ENCODE peak calls at places on chromosome 19, in four cellular contexts. N is T-helper 22 cell, T is H7, W is NCI-H1092. V is an unnamed sample.

GRCh38 chr19:53908933-53909415 is at the start of gene CACNG7:
- DNase-seq in N (no peak), T (peak; percentile 95), W (no peak), V (no peak)

GRCh38 chr19:45863335-45863839 is 440 bp upstream of the SYMPK start:
- DNase-seq in N (no peak), T (no peak), W (no peak), V (no peak)

GRCh38 chr19:45474191-45474940 is 6.6 kb downstream of the FOSB start:
- DNase-seq in N (peak; percentile 36), T (no peak), W (no peak), V (no peak)

GRCh38 chr19:48497728-48498575 is 13.7 kb downstream of the LMTK3 start:
- DNase-seq in N (no peak), T (peak; percentile 48), W (no peak), V (no peak)

GRCh38 chr19:18470153-18470552 is 32.2 kb upstream of the ISYNA1 start:
- DNase-seq in N (no peak), T (peak; percentile 95), W (no peak), V (no peak)

GRCh38 chr19:1646931-1647663 is 5.3 kb downstream of the TCF3 start:
- DNase-seq in N (no peak), T (no peak), W (no peak), V (no peak)

GRCh38 chr19:21321996-21322395 is 7.2 kb downstream of the ZNF708 start:
- DNase-seq in N (no peak), T (no peak), W (no peak), V (no peak)

GRCh38 chr19:28609091-28609755 is 603.7 kb downstream of the UQCRFS1 start:
- DNase-seq in N (no peak), T (no peak), W (no peak), V (no peak)

GRCh38 chr19:44807652-44808462 is 1.0 kb upstream of the BCAM start:
- DNase-seq in N (no peak), T (peak; percentile 97), W (peak; percentile 2), V (no peak)

GRCh38 chr19:43589277-43589676 is 6.7 kb downstream of the IRGQ start:
- DNase-seq in N (no peak), T (no peak), W (no peak), V (no peak)

GRCh38 chr19:2113436-2114211 is 16.9 kb downstream of the IZUMO4 start:
- DNase-seq in N (no peak), T (no peak), W (no peak), V (no peak)

GRCh38 chr19:50693064-50693975 is 26.3 kb downstream of the SHANK1 start:
- DNase-seq in N (no peak), T (peak; percentile 86), W (no peak), V (no peak)

GRCh38 chr19:37304190-37304883 is 66.6 kb upstream of the ZNF527 start:
- DNase-seq in N (no peak), T (peak; percentile 22), W (no peak), V (no peak)

GRCh38 chr19:50796128-50796633 is 6.0 kb downstream of the ACP4 start:
- DNase-seq in N (no peak), T (peak; percentile 77), W (no peak), V (no peak)

GRCh38 chr19:5289060-5289990 is 51.3 kb downstream of the PTPRS start:
- DNase-seq in N (no peak), T (peak; percentile 83), W (no peak), V (no peak)

GRCh38 chr19:38655148-38655824 is 7.8 kb downstream of the ACTN4 start:
- DNase-seq in N (no peak), T (no peak), W (no peak), V (no peak)

GRCh38 chr19:13195678-13196077 is 45.5 kb downstream of the IER2 start:
- DNase-seq in N (peak; percentile 36), T (peak; percentile 90), W (no peak), V (peak; percentile 39)

GRCh38 chr19:45958320-45958719 is 15.3 kb downstream of the NOVA2 start:
- DNase-seq in N (no peak), T (no peak), W (no peak), V (no peak)